ENCODE peak calls at places on chromosomes 3 and 15, in eight cellular contexts. One of them, this sample, is unnamed.

GRCh38 chr15:59413577-59413976 is 24.4 kb upstream of the FAM81A start:
- DNase-seq in A549: no peak
- DNase-seq in stomach: no peak
- DNase-seq in tibial nerve: no peak
- DNase-seq in esophagus muscularis mucosa: no peak
- DNase-seq in upper lobe of left lung: no peak
- DNase-seq in H1: no peak
- DNase-seq in sigmoid colon: no peak
- DNase-seq in this sample: no peak

GRCh38 chr3:193884011-193884410 is 251.9 kb upstream of the HES1 start:
- DNase-seq in A549: no peak
- DNase-seq in stomach: no peak
- DNase-seq in tibial nerve: no peak
- DNase-seq in esophagus muscularis mucosa: no peak
- DNase-seq in upper lobe of left lung: no peak
- DNase-seq in H1: no peak
- DNase-seq in sigmoid colon: no peak
- DNase-seq in this sample: no peak

GRCh38 chr3:27752926-27753325 is 30.8 kb upstream of the EOMES start:
- DNase-seq in A549: no peak
- DNase-seq in stomach: no peak
- DNase-seq in tibial nerve: no peak
- DNase-seq in esophagus muscularis mucosa: no peak
- DNase-seq in upper lobe of left lung: no peak
- DNase-seq in H1: no peak
- DNase-seq in sigmoid colon: no peak
- DNase-seq in this sample: no peak

GRCh38 chr15:66101715-66102395 is 151.7 kb downstream of the MEGF11 start:
- DNase-seq in A549: no peak
- DNase-seq in stomach: no peak
- DNase-seq in tibial nerve: no peak
- DNase-seq in esophagus muscularis mucosa: no peak
- DNase-seq in upper lobe of left lung: no peak
- DNase-seq in H1: no peak
- DNase-seq in sigmoid colon: peak; percentile 22
- DNase-seq in this sample: no peak

GRCh38 chr3:184806567-184807271 is 5.2 kb upstream of the VPS8 start:
- DNase-seq in A549: no peak
- DNase-seq in stomach: no peak
- DNase-seq in tibial nerve: no peak
- DNase-seq in esophagus muscularis mucosa: no peak
- DNase-seq in upper lobe of left lung: no peak
- DNase-seq in H1: no peak
- DNase-seq in sigmoid colon: no peak
- DNase-seq in this sample: no peak

GRCh38 chr3:13057641-13058040 is 15.6 kb downstream of the IQSEC1 start:
- DNase-seq in A549: no peak
- DNase-seq in stomach: no peak
- DNase-seq in tibial nerve: no peak
- DNase-seq in esophagus muscularis mucosa: no peak
- DNase-seq in upper lobe of left lung: no peak
- DNase-seq in H1: no peak
- DNase-seq in sigmoid colon: no peak
- DNase-seq in this sample: no peak

GRCh38 chr3:64708456-64708855 is 20.7 kb upstream of the ADAMTS9 start:
- DNase-seq in A549: no peak
- DNase-seq in stomach: no peak
- DNase-seq in tibial nerve: no peak
- DNase-seq in esophagus muscularis mucosa: no peak
- DNase-seq in upper lobe of left lung: no peak
- DNase-seq in H1: no peak
- DNase-seq in sigmoid colon: no peak
- DNase-seq in this sample: no peak

GRCh38 chr3:25885544-25885943 is 95.7 kb downstream of the OXSM start:
- DNase-seq in A549: no peak
- DNase-seq in stomach: no peak
- DNase-seq in tibial nerve: no peak
- DNase-seq in esophagus muscularis mucosa: no peak
- DNase-seq in upper lobe of left lung: no peak
- DNase-seq in H1: no peak
- DNase-seq in sigmoid colon: no peak
- DNase-seq in this sample: no peak

GRCh38 chr3:126880898-126881297 is 102.0 kb upstream of the PLXNA1 start:
- DNase-seq in A549: no peak
- DNase-seq in stomach: no peak
- DNase-seq in tibial nerve: no peak
- DNase-seq in esophagus muscularis mucosa: no peak
- DNase-seq in upper lobe of left lung: no peak
- DNase-seq in H1: no peak
- DNase-seq in sigmoid colon: no peak
- DNase-seq in this sample: no peak

GRCh38 chr3:126908752-126909275 is 74.1 kb upstream of the PLXNA1 start:
- DNase-seq in A549: no peak
- DNase-seq in stomach: no peak
- DNase-seq in tibial nerve: no peak
- DNase-seq in esophagus muscularis mucosa: no peak
- DNase-seq in upper lobe of left lung: no peak
- DNase-seq in H1: no peak
- DNase-seq in sigmoid colon: peak; percentile 35
- DNase-seq in this sample: no peak

GRCh38 chr3:40566699-40567098 is 41.9 kb downstream of the ZNF621 start:
- DNase-seq in A549: no peak
- DNase-seq in stomach: no peak
- DNase-seq in tibial nerve: no peak
- DNase-seq in esophagus muscularis mucosa: peak; percentile 57
- DNase-seq in upper lobe of left lung: no peak
- DNase-seq in H1: no peak
- DNase-seq in sigmoid colon: no peak
- DNase-seq in this sample: no peak

GRCh38 chr3:482479-482878 is 285.9 kb downstream of the CHL1 start:
- DNase-seq in A549: no peak
- DNase-seq in stomach: no peak
- DNase-seq in tibial nerve: no peak
- DNase-seq in esophagus muscularis mucosa: peak; percentile 24
- DNase-seq in upper lobe of left lung: peak; percentile 77
- DNase-seq in H1: no peak
- DNase-seq in sigmoid colon: no peak
- DNase-seq in this sample: no peak
- TF ChIP-seq EP300 in A549: no peak
- TF ChIP-seq EP300 in stomach: no peak
- TF ChIP-seq EP300 in tibial nerve: no peak
- TF ChIP-seq EP300 in esophagus muscularis mucosa: no peak
- TF ChIP-seq EP300 in upper lobe of left lung: no peak
- TF ChIP-seq EP300 in H1: no peak
- TF ChIP-seq EP300 in sigmoid colon: no peak
- TF ChIP-seq EP300 in this sample: no peak

GRCh38 chr3:101423984-101424888 is 88.8 kb downstream of the SENP7 start:
- DNase-seq in A549: no peak
- DNase-seq in stomach: no peak
- DNase-seq in tibial nerve: no peak
- DNase-seq in esophagus muscularis mucosa: no peak
- DNase-seq in upper lobe of left lung: peak; percentile 32
- DNase-seq in H1: no peak
- DNase-seq in sigmoid colon: no peak
- DNase-seq in this sample: no peak
- TF ChIP-seq EP300 in A549: no peak
- TF ChIP-seq EP300 in stomach: no peak
- TF ChIP-seq EP300 in tibial nerve: no peak
- TF ChIP-seq EP300 in esophagus muscularis mucosa: no peak
- TF ChIP-seq EP300 in upper lobe of left lung: no peak
- TF ChIP-seq EP300 in H1: no peak
- TF ChIP-seq EP300 in sigmoid colon: no peak
- TF ChIP-seq EP300 in this sample: no peak

GRCh38 chr3:30042274-30042859 is 564.0 kb upstream of the TGFBR2 start:
- DNase-seq in A549: peak; percentile 80
- DNase-seq in stomach: peak; percentile 55
- DNase-seq in tibial nerve: peak; percentile 30
- DNase-seq in esophagus muscularis mucosa: no peak
- DNase-seq in upper lobe of left lung: no peak
- DNase-seq in H1: no peak
- DNase-seq in sigmoid colon: peak; percentile 71
- DNase-seq in this sample: peak; percentile 24
- TF ChIP-seq EP300 in A549: no peak
- TF ChIP-seq EP300 in stomach: no peak
- TF ChIP-seq EP300 in tibial nerve: no peak
- TF ChIP-seq EP300 in esophagus muscularis mucosa: no peak
- TF ChIP-seq EP300 in upper lobe of left lung: no peak
- TF ChIP-seq EP300 in H1: no peak
- TF ChIP-seq EP300 in sigmoid colon: no peak
- TF ChIP-seq EP300 in this sample: no peak

GRCh38 chr3:30655187-30655812 is 48.9 kb downstream of the TGFBR2 start:
- DNase-seq in A549: no peak
- DNase-seq in stomach: no peak
- DNase-seq in tibial nerve: no peak
- DNase-seq in esophagus muscularis mucosa: no peak
- DNase-seq in upper lobe of left lung: no peak
- DNase-seq in H1: no peak
- DNase-seq in sigmoid colon: no peak
- DNase-seq in this sample: no peak
- TF ChIP-seq EP300 in A549: no peak
- TF ChIP-seq EP300 in stomach: no peak
- TF ChIP-seq EP300 in tibial nerve: peak; percentile 42
- TF ChIP-seq EP300 in esophagus muscularis mucosa: no peak
- TF ChIP-seq EP300 in upper lobe of left lung: no peak
- TF ChIP-seq EP300 in H1: no peak
- TF ChIP-seq EP300 in sigmoid colon: no peak
- TF ChIP-seq EP300 in this sample: no peak

DNA sequence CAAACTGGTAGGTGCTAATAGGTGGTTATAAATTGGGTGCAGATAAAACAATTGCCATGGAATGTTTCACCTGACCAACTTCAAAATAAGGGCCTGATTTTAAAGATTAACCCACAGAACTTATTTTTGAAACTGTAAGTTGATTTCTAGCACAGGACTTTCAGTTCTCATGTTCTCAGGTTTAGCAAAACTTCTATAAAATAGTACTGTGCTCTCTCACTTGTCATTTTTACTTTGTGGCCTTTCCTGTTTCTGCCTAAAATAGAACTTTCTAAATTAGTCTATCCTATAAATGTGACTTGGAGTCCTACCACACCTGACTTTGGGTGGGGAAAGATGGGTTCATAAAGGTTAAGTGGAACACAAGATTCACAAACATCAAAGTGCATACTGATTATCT is 38.8 kb downstream of the BTLA start:
- DNase-seq in A549: no peak
- DNase-seq in stomach: no peak
- DNase-seq in tibial nerve: no peak
- DNase-seq in esophagus muscularis mucosa: no peak
- DNase-seq in upper lobe of left lung: no peak
- DNase-seq in H1: no peak
- DNase-seq in sigmoid colon: no peak
- DNase-seq in this sample: no peak
- TF ChIP-seq EP300 in A549: no peak
- TF ChIP-seq EP300 in stomach: no peak
- TF ChIP-seq EP300 in tibial nerve: no peak
- TF ChIP-seq EP300 in esophagus muscularis mucosa: no peak
- TF ChIP-seq EP300 in upper lobe of left lung: no peak
- TF ChIP-seq EP300 in H1: no peak
- TF ChIP-seq EP300 in sigmoid colon: no peak
- TF ChIP-seq EP300 in this sample: no peak

GRCh38 chr3:58539636-58540035 is 2.6 kb upstream of the ACOX2 start:
- DNase-seq in A549: no peak
- DNase-seq in stomach: no peak
- DNase-seq in tibial nerve: no peak
- DNase-seq in esophagus muscularis mucosa: no peak
- DNase-seq in upper lobe of left lung: no peak
- DNase-seq in H1: no peak
- DNase-seq in sigmoid colon: no peak
- DNase-seq in this sample: no peak
- TF ChIP-seq EP300 in A549: no peak
- TF ChIP-seq EP300 in stomach: no peak
- TF ChIP-seq EP300 in tibial nerve: no peak
- TF ChIP-seq EP300 in esophagus muscularis mucosa: no peak
- TF ChIP-seq EP300 in upper lobe of left lung: no peak
- TF ChIP-seq EP300 in H1: no peak
- TF ChIP-seq EP300 in sigmoid colon: no peak
- TF ChIP-seq EP300 in this sample: no peak

GRCh38 chr3:113247664-113248458 is 36.5 kb downstream of the BOC start:
- DNase-seq in A549: no peak
- DNase-seq in stomach: no peak
- DNase-seq in tibial nerve: no peak
- DNase-seq in esophagus muscularis mucosa: no peak
- DNase-seq in upper lobe of left lung: no peak
- DNase-seq in H1: no peak
- DNase-seq in sigmoid colon: peak; percentile 90
- DNase-seq in this sample: peak; percentile 50
- TF ChIP-seq EP300 in A549: no peak
- TF ChIP-seq EP300 in stomach: no peak
- TF ChIP-seq EP300 in tibial nerve: peak; percentile 48
- TF ChIP-seq EP300 in esophagus muscularis mucosa: no peak
- TF ChIP-seq EP300 in upper lobe of left lung: no peak
- TF ChIP-seq EP300 in H1: no peak
- TF ChIP-seq EP300 in sigmoid colon: no peak
- TF ChIP-seq EP300 in this sample: no peak

GRCh38 chr3:70833510-70833835 is 521.0 kb upstream of the MDFIC2 start:
- DNase-seq in A549: no peak
- DNase-seq in stomach: no peak
- DNase-seq in tibial nerve: no peak
- DNase-seq in esophagus muscularis mucosa: no peak
- DNase-seq in upper lobe of left lung: no peak
- DNase-seq in H1: no peak
- DNase-seq in sigmoid colon: no peak
- DNase-seq in this sample: no peak

GRCh38 chr3:70832811-70833509 is 520.5 kb upstream of the MDFIC2 start:
- DNase-seq in A549: no peak
- DNase-seq in stomach: no peak
- DNase-seq in tibial nerve: no peak
- DNase-seq in esophagus muscularis mucosa: no peak
- DNase-seq in upper lobe of left lung: no peak
- DNase-seq in H1: no peak
- DNase-seq in sigmoid colon: no peak
- DNase-seq in this sample: no peak

GRCh38 chr3:70829101-70829500 is 516.7 kb upstream of the MDFIC2 start:
- DNase-seq in A549: peak; percentile 9
- DNase-seq in stomach: no peak
- DNase-seq in tibial nerve: no peak
- DNase-seq in esophagus muscularis mucosa: no peak
- DNase-seq in upper lobe of left lung: no peak
- DNase-seq in H1: no peak
- DNase-seq in sigmoid colon: no peak
- DNase-seq in this sample: peak; percentile 26

DNA sequence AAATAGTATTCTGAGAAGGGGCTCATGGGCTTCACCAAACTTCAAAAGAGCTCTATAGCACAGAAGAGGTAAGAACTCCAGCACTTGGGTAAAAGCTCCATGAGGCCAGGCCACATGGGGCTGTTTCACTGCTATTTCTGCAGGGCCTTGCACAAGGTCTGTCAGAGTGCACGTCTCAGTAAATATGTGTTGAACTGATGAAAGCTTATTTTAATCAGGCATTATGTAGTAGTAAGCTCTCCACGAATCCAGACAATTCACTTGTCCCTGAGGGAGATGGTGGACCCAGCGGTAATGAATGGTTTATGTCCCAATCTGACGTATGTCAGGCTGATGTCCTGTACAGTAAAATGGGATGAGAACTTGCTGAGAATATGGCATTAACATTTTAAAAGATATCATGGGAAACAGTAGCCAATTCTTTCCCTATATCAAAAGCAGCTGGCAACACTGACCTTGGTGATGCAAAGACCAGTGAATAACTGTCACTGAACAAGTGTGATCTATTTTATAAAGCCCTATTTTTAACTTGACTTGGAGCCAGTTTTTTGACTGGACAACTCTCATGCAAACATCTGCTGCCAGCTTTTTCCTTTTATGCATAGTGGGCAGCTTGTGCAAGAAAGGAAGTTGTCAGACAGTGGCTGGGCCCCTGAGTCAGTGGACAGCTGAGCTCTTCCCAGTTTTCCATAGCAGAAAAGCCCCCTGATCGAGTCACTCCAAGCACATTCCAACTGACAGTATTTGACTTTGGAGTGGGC is 519.8 kb upstream of the MDFIC2 start:
- DNase-seq in A549: no peak
- DNase-seq in stomach: no peak
- DNase-seq in tibial nerve: no peak
- DNase-seq in esophagus muscularis mucosa: no peak
- DNase-seq in upper lobe of left lung: no peak
- DNase-seq in H1: no peak
- DNase-seq in sigmoid colon: no peak
- DNase-seq in this sample: no peak
- TF ChIP-seq EP300 in A549: no peak
- TF ChIP-seq EP300 in stomach: no peak
- TF ChIP-seq EP300 in tibial nerve: peak; percentile 40
- TF ChIP-seq EP300 in esophagus muscularis mucosa: no peak
- TF ChIP-seq EP300 in upper lobe of left lung: no peak
- TF ChIP-seq EP300 in H1: no peak
- TF ChIP-seq EP300 in sigmoid colon: no peak
- TF ChIP-seq EP300 in this sample: no peak